ENCODE peak calls at places on chromosomes 7 and 10, in five cellular contexts. One of them, this sample, is unnamed.

GRCh38 chr7:43211693-43212092 is 99.2 kb downstream of the HECW1 start:
- DNase-seq in hepatocyte: no peak
- DNase-seq in PC-3: no peak
- DNase-seq in heart right ventricle: no peak
- DNase-seq in tibial nerve: no peak
- DNase-seq in this sample: no peak

GRCh38 chr10:21926358-21926890 is 77.1 kb downstream of the DNAJC1 start:
- DNase-seq in hepatocyte: no peak
- DNase-seq in tibial nerve: no peak
- DNase-seq in heart right ventricle: no peak
- DNase-seq in PC-3: peak; percentile 29
- DNase-seq in this sample: no peak

GRCh38 chr7:50304158-50304910 is at the start of gene IKZF1:
- DNase-seq in heart right ventricle: peak; percentile 61
- DNase-seq in tibial nerve: no peak
- DNase-seq in hepatocyte: peak; percentile 35
- DNase-seq in PC-3: no peak
- DNase-seq in this sample: no peak

GRCh38 chr10:23094786-23095403 is 484 bp upstream of the MSRB2 start:
- DNase-seq in tibial nerve: no peak
- DNase-seq in PC-3: no peak
- DNase-seq in heart right ventricle: no peak
- DNase-seq in hepatocyte: no peak
- DNase-seq in this sample: no peak

GRCh38 chr7:56079450-56080185 is 13.1 kb downstream of the PHKG1 start:
- DNase-seq in heart right ventricle: peak; percentile 87
- DNase-seq in tibial nerve: peak; percentile 62
- DNase-seq in PC-3: peak; percentile 41
- DNase-seq in hepatocyte: no peak
- DNase-seq in this sample: peak; percentile 50

GRCh38 chr10:29130190-29130673 is 158.6 kb upstream of the LYZL1 start:
- DNase-seq in PC-3: peak; percentile 57
- DNase-seq in hepatocyte: peak; percentile 63
- DNase-seq in heart right ventricle: no peak
- DNase-seq in tibial nerve: no peak
- DNase-seq in this sample: no peak

GRCh38 chr7:17497549-17498193 is 199.2 kb downstream of the AHR start:
- DNase-seq in hepatocyte: no peak
- DNase-seq in tibial nerve: no peak
- DNase-seq in PC-3: no peak
- DNase-seq in heart right ventricle: no peak
- DNase-seq in this sample: no peak

GRCh38 chr7:133820584-133820983 is 306.6 kb upstream of the LRGUK start:
- DNase-seq in hepatocyte: no peak
- DNase-seq in PC-3: no peak
- DNase-seq in heart right ventricle: no peak
- DNase-seq in tibial nerve: no peak
- DNase-seq in this sample: no peak

GRCh38 chr10:4034907-4035581 is 250.0 kb upstream of the KLF6 start:
- DNase-seq in tibial nerve: no peak
- DNase-seq in hepatocyte: peak; percentile 27
- DNase-seq in PC-3: no peak
- DNase-seq in heart right ventricle: no peak
- DNase-seq in this sample: no peak

GRCh38 chr7:90582164-90582563 is 14.0 kb upstream of the CDK14 start:
- DNase-seq in heart right ventricle: no peak
- DNase-seq in PC-3: no peak
- DNase-seq in hepatocyte: no peak
- DNase-seq in tibial nerve: no peak
- DNase-seq in this sample: no peak
- H3K4me1 ChIP-seq in heart right ventricle: no peaks in the 10 kb centered on the region
- H3K4me1 ChIP-seq in PC-3: peaks cover 14% of the 10 kb centered on the region
- H3K4me1 ChIP-seq in hepatocyte: no peaks in the 10 kb centered on the region
- H3K4me1 ChIP-seq in tibial nerve: no peaks in the 10 kb centered on the region
- H3K4me1 ChIP-seq in this sample: no peaks in the 10 kb centered on the region

GRCh38 chr10:102394079-102394800 is 1.3 kb upstream of the NFKB2 start:
- DNase-seq in PC-3: peak; percentile 87
- DNase-seq in tibial nerve: peak; percentile 82
- DNase-seq in heart right ventricle: peak; percentile 95
- DNase-seq in hepatocyte: peak; percentile 97
- DNase-seq in this sample: peak; percentile 75

GRCh38 chr10:102395677-102396197 is at the start of gene NFKB2:
- DNase-seq in tibial nerve: no peak
- DNase-seq in PC-3: no peak
- DNase-seq in hepatocyte: peak; percentile 70
- DNase-seq in heart right ventricle: no peak
- DNase-seq in this sample: peak; percentile 40

GRCh38 chr10:102394801-102395676 is 466 bp upstream of the NFKB2 start:
- DNase-seq in heart right ventricle: peak; percentile 87
- DNase-seq in PC-3: peak; percentile 87
- DNase-seq in hepatocyte: peak; percentile 96
- DNase-seq in tibial nerve: peak; percentile 84
- DNase-seq in this sample: no peak

GRCh38 chr10:102392306-102392705 is 3.2 kb upstream of the NFKB2 start:
- DNase-seq in heart right ventricle: no peak
- DNase-seq in tibial nerve: no peak
- DNase-seq in PC-3: no peak
- DNase-seq in hepatocyte: no peak
- DNase-seq in this sample: no peak

DNA sequence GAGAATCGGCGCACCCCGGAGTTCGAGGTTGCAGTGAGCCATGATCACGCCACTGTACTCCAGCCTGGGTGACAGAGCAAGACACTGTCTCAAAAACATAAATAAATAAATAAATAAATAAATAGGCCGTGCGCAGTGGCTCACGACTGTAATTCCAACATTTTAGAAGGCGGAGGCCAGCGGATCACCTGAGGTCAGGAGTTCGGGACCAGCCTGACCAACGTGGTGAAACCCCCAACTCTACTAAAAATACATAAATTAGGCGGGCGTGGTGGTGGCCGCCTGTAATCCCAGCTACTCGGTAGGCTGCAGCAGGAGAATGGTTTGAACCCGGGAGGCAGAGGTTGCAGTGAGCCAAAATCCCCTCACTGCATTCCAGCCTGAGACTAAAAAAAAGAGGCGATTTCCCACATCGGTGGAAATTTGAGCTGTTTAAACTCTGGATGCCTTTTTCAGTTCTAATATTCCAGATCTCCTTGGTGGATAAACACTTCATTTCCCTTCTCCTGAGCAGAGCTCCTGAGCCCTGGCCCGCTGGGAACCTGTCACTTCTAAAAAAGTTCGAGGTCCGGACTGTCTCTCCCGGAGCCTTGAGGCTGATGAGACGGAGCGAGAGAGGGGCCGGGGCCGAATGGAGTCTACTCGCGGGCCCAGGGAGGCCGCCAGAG is 2.0 kb upstream of the NFKB2 start:
- DNase-seq in hepatocyte: no peak
- DNase-seq in tibial nerve: no peak
- DNase-seq in PC-3: no peak
- DNase-seq in heart right ventricle: no peak
- DNase-seq in this sample: peak; percentile 68
- TF ChIP-seq CTCF in hepatocyte: peak; percentile 98
- TF ChIP-seq CTCF in tibial nerve: no peak
- TF ChIP-seq CTCF in PC-3: peak; percentile 74
- TF ChIP-seq CTCF in heart right ventricle: no peak
- TF ChIP-seq CTCF in this sample: no peak

DNA sequence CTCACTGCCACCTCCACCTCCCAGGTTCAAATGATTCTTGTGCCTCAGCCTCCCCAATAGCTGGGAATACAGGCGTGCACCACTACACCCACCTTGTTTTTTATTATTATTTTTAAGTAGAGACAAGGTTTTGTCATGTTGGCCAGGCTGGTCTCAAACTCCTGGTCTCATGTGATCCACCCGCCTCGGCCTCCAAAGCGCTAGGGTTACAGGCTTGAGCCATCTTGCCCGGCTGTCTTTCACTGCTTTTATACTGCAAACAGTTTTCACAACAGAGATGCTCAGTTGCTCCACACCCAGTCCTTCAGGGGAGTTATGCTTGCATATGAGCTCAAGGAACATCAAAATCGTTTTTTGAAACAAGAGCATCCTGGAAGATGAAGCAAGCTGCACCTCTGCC is 1.3 kb upstream of the PRR15 start:
- DNase-seq in hepatocyte: peak; percentile 16
- DNase-seq in PC-3: no peak
- DNase-seq in heart right ventricle: no peak
- DNase-seq in tibial nerve: no peak
- DNase-seq in this sample: no peak
- H3K4me1 ChIP-seq in hepatocyte: peaks cover 4% of the 10 kb centered on the region
- H3K4me1 ChIP-seq in PC-3: peaks cover 11% of the 10 kb centered on the region
- H3K4me1 ChIP-seq in heart right ventricle: peaks cover 41% of the 10 kb centered on the region
- H3K4me1 ChIP-seq in tibial nerve: peaks cover 40% of the 10 kb centered on the region
- H3K4me1 ChIP-seq in this sample: peaks cover 26% of the 10 kb centered on the region

GRCh38 chr10:122132882-122133634 is 138.0 kb upstream of the BTBD16 start:
- DNase-seq in heart right ventricle: no peak
- DNase-seq in PC-3: no peak
- DNase-seq in hepatocyte: no peak
- DNase-seq in tibial nerve: no peak
- DNase-seq in this sample: no peak
- TF ChIP-seq CTCF in heart right ventricle: no peak
- TF ChIP-seq CTCF in PC-3: no peak
- TF ChIP-seq CTCF in hepatocyte: no peak
- TF ChIP-seq CTCF in tibial nerve: no peak
- TF ChIP-seq CTCF in this sample: no peak

GRCh38 chr10:72337722-72338121 is 17.0 kb downstream of the DNAJB12 start:
- DNase-seq in tibial nerve: no peak
- DNase-seq in heart right ventricle: no peak
- DNase-seq in hepatocyte: no peak
- DNase-seq in PC-3: no peak
- DNase-seq in this sample: no peak

GRCh38 chr10:72337039-72337629 is 17.6 kb downstream of the DNAJB12 start:
- DNase-seq in heart right ventricle: peak; percentile 90
- DNase-seq in tibial nerve: peak; percentile 89
- DNase-seq in PC-3: peak; percentile 60
- DNase-seq in hepatocyte: peak; percentile 88
- DNase-seq in this sample: peak; percentile 54

GRCh38 chr10:72335394-72336258 is 19.1 kb downstream of the DNAJB12 start:
- DNase-seq in PC-3: no peak
- DNase-seq in hepatocyte: peak; percentile 11
- DNase-seq in heart right ventricle: peak; percentile 74
- DNase-seq in tibial nerve: peak; percentile 76
- DNase-seq in this sample: no peak

GRCh38 chr10:72334832-72335393 is 19.8 kb downstream of the DNAJB12 start:
- DNase-seq in PC-3: no peak
- DNase-seq in hepatocyte: peak; percentile 37
- DNase-seq in tibial nerve: peak; percentile 89
- DNase-seq in heart right ventricle: peak; percentile 78
- DNase-seq in this sample: peak; percentile 49

GRCh38 chr10:72336259-72337038 is 18.3 kb downstream of the DNAJB12 start:
- DNase-seq in heart right ventricle: no peak
- DNase-seq in PC-3: no peak
- DNase-seq in hepatocyte: peak; percentile 4
- DNase-seq in tibial nerve: no peak
- DNase-seq in this sample: no peak
- H3K4me1 ChIP-seq in heart right ventricle: peaks cover 77% of the 10 kb centered on the region
- H3K4me1 ChIP-seq in PC-3: peaks cover 9% of the 10 kb centered on the region
- H3K4me1 ChIP-seq in hepatocyte: peaks cover 29% of the 10 kb centered on the region
- H3K4me1 ChIP-seq in tibial nerve: peaks cover 81% of the 10 kb centered on the region
- H3K4me1 ChIP-seq in this sample: peaks cover 40% of the 10 kb centered on the region

DNA sequence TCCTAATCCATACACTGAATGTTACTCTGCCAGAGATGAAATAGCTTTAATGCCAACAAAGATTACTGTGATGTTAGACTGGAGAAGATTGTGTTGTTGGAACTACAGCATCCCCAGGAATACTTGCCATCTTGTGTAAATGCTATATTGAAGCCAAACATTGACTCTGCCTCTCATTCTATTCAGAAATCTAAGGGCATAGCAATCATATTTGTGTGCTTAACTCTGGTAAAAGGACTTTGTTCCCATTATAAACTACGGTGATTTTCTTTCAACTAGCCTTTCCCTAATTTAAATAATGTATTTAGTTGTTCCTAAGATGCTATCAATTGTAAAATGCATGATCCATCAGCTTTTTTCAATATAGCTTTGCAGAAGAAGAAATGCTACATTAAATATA is 498.4 kb upstream of the LRRN3 start:
- DNase-seq in PC-3: no peak
- DNase-seq in hepatocyte: no peak
- DNase-seq in tibial nerve: no peak
- DNase-seq in heart right ventricle: no peak
- DNase-seq in this sample: no peak
- TF ChIP-seq CTCF in PC-3: no peak
- TF ChIP-seq CTCF in hepatocyte: no peak
- TF ChIP-seq CTCF in tibial nerve: no peak
- TF ChIP-seq CTCF in heart right ventricle: no peak
- TF ChIP-seq CTCF in this sample: no peak